ENCODE peak calls at places on chromosome 4, in seven cellular contexts. A is IMR-90, B is mesenchymal stem cell, J is H9, R is H1, H is neuronal stem cell, F is trophoblast cell. P is an unnamed sample. For H3K4me1, the result is how much of the 10 kb centered on the place peaks cover.

GRCh38 chr4:14865804-14866203 is 136.5 kb upstream of the CPEB2 start:
- DNase-seq in A (no peak), R (no peak), B (no peak), J (no peak), F (no peak), H (no peak), P (no peak)

GRCh38 chr4:179145746-179146530 is 1703.7 kb upstream of the AGA start:
- DNase-seq in H (no peak), F (no peak), B (peak), J (no peak), R (no peak), A (peak), P (peak)

GRCh38 chr4:123580981-123581664 is 184.5 kb downstream of the SPRY1 start:
- DNase-seq in J (no peak), R (no peak), F (no peak), B (no peak), A (no peak), H (no peak), P (no peak)

GRCh38 chr4:178599521-178599920 is 1157.3 kb upstream of the AGA start:
- DNase-seq in H (no peak), J (no peak), F (no peak), R (no peak), B (peak), A (no peak), P (peak)

GRCh38 chr4:81491943-81492342 is 20.2 kb upstream of the RASGEF1B start:
- DNase-seq in H (no peak), R (no peak), A (no peak), F (no peak), J (no peak), B (no peak), P (no peak)

GRCh38 chr4:140237616-140238352 is 83.8 kb upstream of the MAML3 start:
- DNase-seq in A (peak), F (peak), B (peak), H (peak), J (peak), R (peak), P (peak)

GRCh38 chr4:79540143-79540542 is 132.1 kb upstream of the GK2 start:
- DNase-seq in B (no peak), F (no peak), H (no peak), J (no peak), R (no peak), A (no peak), P (no peak)

GRCh38 chr4:120009731-120010130 is 56.9 kb downstream of the MAD2L1 start:
- DNase-seq in H (no peak), J (no peak), R (no peak), A (peak), B (peak), F (peak), P (no peak)

GRCh38 chr4:185017964-185018772 is at the start of gene HELT:
- DNase-seq in J (peak), H (no peak), R (no peak), B (no peak), A (no peak), F (no peak), P (peak)

GRCh38 chr4:57074753-57075152 is 35.4 kb downstream of the IGFBP7 start:
- DNase-seq in F (no peak), B (no peak), J (no peak), A (peak), H (no peak), R (no peak), P (no peak)

DNA sequence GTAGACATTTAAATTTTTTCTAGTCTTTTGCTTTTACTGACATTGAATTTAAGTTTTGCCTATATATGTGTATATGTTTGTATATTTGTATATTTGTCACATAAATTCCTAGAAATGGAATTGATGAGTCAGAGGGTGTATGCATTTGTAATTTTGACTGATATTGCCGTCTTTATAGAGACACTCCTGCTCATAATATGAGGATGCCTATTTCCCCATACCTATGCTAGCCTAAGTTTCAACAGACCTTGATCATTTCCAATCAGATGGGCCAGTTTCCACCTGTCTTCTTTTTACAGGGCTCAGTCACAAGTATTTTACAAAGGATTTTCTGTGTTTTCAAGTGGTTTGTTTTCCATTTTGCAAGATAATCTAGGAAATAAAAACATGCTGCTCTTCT is 10.8 kb downstream of the PDLIM5 start:
- DNase-seq in H (no peak), A (no peak), R (no peak), B (no peak), J (no peak), F (no peak), P (no peak)
- H3K4me1 ChIP-seq in H (under half), A (under half), R (under half), B (under half), J (under half), F (under half), P (under half)

DNA sequence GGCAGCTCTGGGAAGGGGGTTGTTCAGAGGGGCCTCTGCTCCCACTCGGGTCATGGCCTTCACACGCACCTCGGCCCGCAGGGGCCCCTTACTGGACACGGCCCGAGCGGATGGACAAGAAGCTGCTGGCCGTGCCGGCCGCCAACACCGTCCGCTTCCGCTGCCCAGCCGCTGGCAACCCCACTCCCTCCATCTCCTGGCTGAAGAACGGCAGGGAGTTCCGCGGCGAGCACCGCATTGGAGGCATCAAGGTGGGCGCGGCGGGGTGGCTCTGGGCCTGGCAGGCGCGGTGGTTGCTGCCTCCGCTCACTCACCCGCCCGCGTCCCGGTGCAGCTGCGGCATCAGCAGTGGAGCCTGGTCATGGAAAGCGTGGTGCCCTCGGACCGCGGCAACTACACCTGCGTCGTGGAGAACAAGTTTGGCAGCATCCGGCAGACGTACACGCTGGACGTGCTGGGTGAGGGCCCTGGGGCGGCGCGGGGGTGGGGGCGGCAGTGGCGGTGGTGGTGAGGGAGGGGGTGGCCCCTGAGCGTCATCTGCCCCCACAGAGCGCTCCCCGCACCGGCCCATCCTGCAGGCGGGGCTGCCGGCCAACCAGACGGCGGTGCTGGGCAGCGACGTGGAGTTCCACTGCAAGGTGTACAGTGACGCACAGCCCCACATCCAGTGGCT is 8.3 kb downstream of the FGFR3 start:
- DNase-seq in B (no peak), H (no peak), J (no peak), R (no peak), F (no peak), A (no peak), P (no peak)
- H3K4ac ChIP-seq in B (no peak), H (peak), J (no peak), R (no peak), F (no peak), A (no peak), P (no peak)

GRCh38 chr4:183105092-183105491 is 6.0 kb downstream of the WWC2 start:
- DNase-seq in J (peak), H (no peak), R (no peak), B (no peak), F (no peak), A (no peak), P (peak)
- H3K4me1 ChIP-seq in J (under half), H (under half), R (under half), B (under half), F (under half), A (under half), P (under half)

GRCh38 chr4:166657261-166657660 is 577.0 kb downstream of the SPOCK3 start:
- DNase-seq in H (no peak), B (peak), R (no peak), F (peak), A (no peak), J (no peak), P (no peak)

GRCh38 chr4:166658585-166658984 is 575.7 kb downstream of the SPOCK3 start:
- DNase-seq in A (no peak), J (no peak), F (no peak), R (no peak), H (no peak), B (no peak), P (no peak)

GRCh38 chr4:166655705-166656104 is 578.6 kb downstream of the SPOCK3 start:
- DNase-seq in H (no peak), F (peak), B (no peak), J (no peak), A (no peak), R (no peak), P (no peak)

DNA sequence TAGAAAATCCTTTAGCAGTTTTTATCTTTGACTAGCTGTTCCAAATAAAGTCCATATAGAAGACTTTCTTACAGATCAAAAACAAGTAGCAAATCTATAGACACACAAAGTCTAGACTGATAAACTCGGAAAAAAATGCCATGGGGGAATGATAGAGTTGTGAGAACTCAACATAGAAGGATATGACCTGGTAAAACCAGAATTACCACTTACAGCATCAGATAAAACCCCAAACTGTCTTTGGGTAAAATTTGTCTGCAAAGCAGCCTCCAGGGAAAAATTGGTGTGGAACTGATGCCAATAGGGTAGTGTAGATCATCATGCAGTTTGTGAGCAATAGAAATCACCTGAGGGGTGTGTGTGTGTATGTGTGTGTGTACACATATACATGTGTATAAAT is 579.1 kb downstream of the SPOCK3 start:
- DNase-seq in J (no peak), F (peak), B (no peak), H (no peak), R (no peak), A (no peak), P (no peak)
- H3K4ac ChIP-seq in J (no peak), F (no peak), B (no peak), H (no peak), R (no peak), A (no peak), P (no peak)

GRCh38 chr4:55549888-55550287 is 3.2 kb upstream of the CLOCK start:
- DNase-seq in F (no peak), H (no peak), J (no peak), R (no peak), A (peak), B (peak), P (no peak)
- H3K4me1 ChIP-seq in F (under half), H (under half), J (under half), R (under half), A (under half), B (under half), P (under half)

GRCh38 chr4:12548678-12549077 is 935.5 kb downstream of the RAB28 start:
- DNase-seq in B (no peak), F (no peak), R (no peak), J (no peak), H (no peak), A (no peak), P (no peak)
- H3K4ac ChIP-seq in B (no peak), F (no peak), R (no peak), J (no peak), H (no peak), A (no peak), P (no peak)

GRCh38 chr4:176137626-176138025 is 57.8 kb downstream of the SPATA4 start:
- DNase-seq in J (no peak), F (no peak), B (no peak), H (no peak), A (peak), R (no peak), P (peak)
- H3K4me1 ChIP-seq in J (under half), F (under half), B (under half), H (under half), A (under half), R (under half), P (under half)

DNA sequence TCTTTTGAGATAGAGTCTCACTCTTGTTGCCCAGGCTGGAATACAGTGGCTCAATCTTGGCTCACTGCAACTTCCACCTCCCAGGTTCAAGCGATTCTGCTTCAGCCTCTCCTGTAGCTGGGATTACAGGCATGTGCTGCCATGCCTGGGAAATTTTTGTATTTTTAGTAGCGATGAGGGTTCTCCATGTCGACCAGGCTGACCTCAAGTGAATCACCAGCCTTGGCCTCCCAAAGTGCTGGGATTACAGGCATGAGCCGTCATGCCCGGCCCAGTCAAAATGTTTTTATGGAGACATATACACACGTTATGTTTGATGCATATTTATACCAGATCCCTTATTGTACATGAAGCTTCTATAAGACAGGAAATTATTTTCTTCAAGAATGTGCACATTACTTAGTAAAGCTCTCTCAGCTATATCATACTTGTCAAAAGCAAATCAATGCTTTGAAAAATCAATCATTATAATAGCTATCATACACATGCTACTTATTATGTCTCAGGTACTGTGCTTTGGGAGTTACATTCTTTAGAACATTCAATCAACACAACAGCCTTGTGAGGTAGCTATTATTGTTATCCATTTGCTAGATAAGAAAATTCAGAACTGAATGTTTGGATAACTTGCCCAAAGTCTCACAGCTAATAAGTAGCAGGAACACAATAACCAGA is 269.2 kb downstream of the FSTL5 start:
- DNase-seq in B (no peak), R (no peak), F (no peak), H (no peak), J (no peak), A (no peak), P (no peak)
- H3K4ac ChIP-seq in B (no peak), R (no peak), F (no peak), H (no peak), J (no peak), A (no peak), P (no peak)

DNA sequence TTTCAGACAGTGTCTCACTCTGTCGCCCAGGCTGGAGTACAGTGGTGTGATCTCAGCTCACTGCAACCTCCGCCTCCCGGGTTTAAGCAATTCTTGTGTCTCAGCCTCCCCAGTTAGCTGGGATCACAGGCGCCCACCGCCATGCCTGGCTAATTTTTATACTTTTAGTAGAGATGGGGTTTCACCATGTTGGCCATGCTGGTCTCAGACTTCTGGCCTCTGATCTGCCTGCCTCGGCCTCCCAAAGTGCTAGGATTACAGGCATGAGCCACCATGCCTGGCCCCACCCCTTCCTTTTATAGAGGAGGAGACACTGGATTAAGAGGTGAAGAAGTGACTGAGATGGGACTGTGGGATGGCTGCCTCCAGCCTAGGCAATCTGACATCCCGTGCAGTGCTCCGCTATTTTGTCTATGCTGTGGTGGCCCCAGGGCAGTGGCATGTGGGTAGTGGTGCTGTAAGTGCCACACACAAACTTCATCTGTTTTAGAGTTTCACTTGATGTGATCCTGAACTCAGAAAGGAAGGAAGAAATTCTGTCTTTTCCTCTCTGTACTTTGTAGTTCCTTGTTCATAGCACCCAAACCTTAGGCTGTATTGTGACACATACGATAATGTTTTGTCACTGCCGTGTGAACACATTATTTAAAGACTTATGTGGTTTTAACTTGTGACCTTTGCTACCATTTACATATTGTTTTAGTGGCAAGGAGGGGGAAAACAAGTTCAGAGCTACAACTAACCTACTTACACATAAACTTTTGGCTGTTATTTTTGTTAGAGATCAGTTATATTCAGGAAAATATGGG is 48.9 kb downstream of the FNIP2 start:
- DNase-seq in R (no peak), J (no peak), F (no peak), A (no peak), H (no peak), B (peak), P (no peak)
- H3K4me1 ChIP-seq in R (under half), J (under half), F (under half), A (under half), H (under half), B (under half), P (under half)

GRCh38 chr4:105348719-105349118 is 125.1 kb downstream of the PPA2 start:
- DNase-seq in A (no peak), F (no peak), R (no peak), J (no peak), B (no peak), H (no peak), P (no peak)
- H3K4ac ChIP-seq in A (no peak), F (no peak), R (no peak), J (no peak), B (no peak), H (no peak), P (no peak)